ENCODE peak calls at places on chromosomes 3 and 15, in nine cellular contexts. Z is pulmonary artery endothelial cell; R is heart left ventricle; L is AG08396; Q is endodermal cell; K is nucleus accumbens; C is activated T-helper 1 cell treated with anti-CD3 and anti-CD28 coated beads, Interleukin-2, amount 50 U/mL, for 16 hours; X is sigmoid colon; E is left ventricle myocardium superior. V is an unnamed sample.

GRCh38 chr3:57544181-57545125 is at the start of gene DNAH12:
- DNase-seq in Z (no peak), R (no peak), L (peak; percentile 47), Q (peak; percentile 99), K (no peak), C (no peak), X (no peak), E (no peak), V (peak; percentile 73)

GRCh38 chr3:123758081-123758564 is 126.0 kb downstream of the MYLK start:
- DNase-seq in Z (no peak), R (no peak), L (no peak), Q (no peak), K (no peak), C (no peak), X (no peak), E (no peak), V (no peak)

GRCh38 chr15:33131880-33132279 is 62.6 kb downstream of the FMN1 start:
- DNase-seq in Z (no peak), R (no peak), L (no peak), Q (no peak), K (no peak), C (no peak), X (no peak), E (no peak), V (no peak)

GRCh38 chr3:5278666-5279065 is 91.2 kb downstream of the EDEM1 start:
- DNase-seq in Z (no peak), R (no peak), L (no peak), Q (no peak), K (no peak), C (no peak), X (no peak), E (no peak), V (no peak)

GRCh38 chr3:45026957-45027356 is 854 bp downstream of the CLEC3B start:
- DNase-seq in Z (no peak), R (peak; percentile 84), L (peak; percentile 76), Q (no peak), K (no peak), C (no peak), X (peak; percentile 85), E (peak; percentile 90), V (no peak)

GRCh38 chr15:36782681-36783080 is 203.3 kb downstream of the CDIN1 start:
- DNase-seq in Z (no peak), R (no peak), L (no peak), Q (no peak), K (no peak), C (no peak), X (no peak), E (no peak), V (no peak)

GRCh38 chr3:185558395-185558794 is 6.0 kb upstream of the LIPH start:
- DNase-seq in Z (no peak), R (no peak), L (no peak), Q (no peak), K (no peak), C (no peak), X (no peak), E (no peak), V (peak; percentile 73)

GRCh38 chr3:69536306-69537020 is 150.6 kb upstream of the FRMD4B start:
- DNase-seq in Z (no peak), R (no peak), L (no peak), Q (peak; percentile 52), K (no peak), C (no peak), X (no peak), E (no peak), V (no peak)